ENCODE peak calls at places on chromosomes 6 and 20, in nine cellular contexts. One of them, this sample, is unnamed.
A peak's percentile ranks its signal among the peaks of the same experiment; 100 is the strongest.

GRCh38 chr6:21992178-21992967 is 304.5 kb downstream of the PRL start:
- DNase-seq in SK-N-SH: no peak
- DNase-seq in endodermal cell: no peak
- DNase-seq in SJSA1: peak; percentile 42
- DNase-seq in CD8-positive, alpha-beta T cell: no peak
- DNase-seq in OCI-LY7: no peak
- DNase-seq in heart right ventricle: no peak
- DNase-seq in CD8-positive, alpha-beta memory T cell: no peak
- DNase-seq in right cardiac atrium: no peak
- DNase-seq in this sample: no peak

GRCh38 chr6:110404602-110405001 is 10.8 kb downstream of the DDO start:
- DNase-seq in SK-N-SH: no peak
- DNase-seq in endodermal cell: no peak
- DNase-seq in SJSA1: no peak
- DNase-seq in CD8-positive, alpha-beta T cell: no peak
- DNase-seq in OCI-LY7: no peak
- DNase-seq in heart right ventricle: no peak
- DNase-seq in CD8-positive, alpha-beta memory T cell: no peak
- DNase-seq in right cardiac atrium: no peak
- DNase-seq in this sample: no peak

GRCh38 chr20:611047-611842 is 1.1 kb upstream of the TCF15 start:
- DNase-seq in SK-N-SH: no peak
- DNase-seq in endodermal cell: no peak
- DNase-seq in SJSA1: no peak
- DNase-seq in CD8-positive, alpha-beta T cell: no peak
- DNase-seq in OCI-LY7: no peak
- DNase-seq in heart right ventricle: no peak
- DNase-seq in CD8-positive, alpha-beta memory T cell: no peak
- DNase-seq in right cardiac atrium: no peak
- DNase-seq in this sample: no peak

GRCh38 chr6:75204222-75204958 is 1.5 kb downstream of the COL12A1 start:
- DNase-seq in SK-N-SH: peak; percentile 74
- DNase-seq in endodermal cell: peak; percentile 92
- DNase-seq in SJSA1: peak; percentile 71
- DNase-seq in CD8-positive, alpha-beta T cell: no peak
- DNase-seq in OCI-LY7: no peak
- DNase-seq in heart right ventricle: peak; percentile 86
- DNase-seq in CD8-positive, alpha-beta memory T cell: no peak
- DNase-seq in right cardiac atrium: peak; percentile 85
- DNase-seq in this sample: no peak

GRCh38 chr6:152529364-152529763 is 107.8 kb downstream of the SYNE1 start:
- DNase-seq in SK-N-SH: no peak
- DNase-seq in endodermal cell: no peak
- DNase-seq in SJSA1: no peak
- DNase-seq in CD8-positive, alpha-beta T cell: no peak
- DNase-seq in OCI-LY7: no peak
- DNase-seq in heart right ventricle: no peak
- DNase-seq in CD8-positive, alpha-beta memory T cell: no peak
- DNase-seq in right cardiac atrium: no peak
- DNase-seq in this sample: no peak

GRCh38 chr20:61842011-61842410 is 223.7 kb downstream of the TAF4 start:
- DNase-seq in SK-N-SH: peak; percentile 45
- DNase-seq in endodermal cell: no peak
- DNase-seq in SJSA1: no peak
- DNase-seq in CD8-positive, alpha-beta T cell: no peak
- DNase-seq in OCI-LY7: no peak
- DNase-seq in heart right ventricle: no peak
- DNase-seq in CD8-positive, alpha-beta memory T cell: no peak
- DNase-seq in right cardiac atrium: peak; percentile 32
- DNase-seq in this sample: no peak

GRCh38 chr20:35235881-35236280 is 9.4 kb downstream of the MMP24 start:
- DNase-seq in SK-N-SH: no peak
- DNase-seq in endodermal cell: no peak
- DNase-seq in SJSA1: no peak
- DNase-seq in CD8-positive, alpha-beta T cell: no peak
- DNase-seq in OCI-LY7: no peak
- DNase-seq in heart right ventricle: no peak
- DNase-seq in CD8-positive, alpha-beta memory T cell: no peak
- DNase-seq in right cardiac atrium: peak; percentile 31
- DNase-seq in this sample: no peak

GRCh38 chr20:43531091-43531443 is 23.6 kb downstream of the L3MBTL1 start:
- DNase-seq in SK-N-SH: no peak
- DNase-seq in endodermal cell: no peak
- DNase-seq in SJSA1: no peak
- DNase-seq in CD8-positive, alpha-beta T cell: no peak
- DNase-seq in OCI-LY7: no peak
- DNase-seq in heart right ventricle: no peak
- DNase-seq in CD8-positive, alpha-beta memory T cell: no peak
- DNase-seq in right cardiac atrium: no peak
- DNase-seq in this sample: no peak

GRCh38 chr6:15077006-15077405 is 168.9 kb upstream of the JARID2 start:
- DNase-seq in SK-N-SH: no peak
- DNase-seq in endodermal cell: no peak
- DNase-seq in SJSA1: no peak
- DNase-seq in CD8-positive, alpha-beta T cell: no peak
- DNase-seq in OCI-LY7: no peak
- DNase-seq in heart right ventricle: no peak
- DNase-seq in CD8-positive, alpha-beta memory T cell: no peak
- DNase-seq in right cardiac atrium: no peak
- DNase-seq in this sample: no peak

GRCh38 chr6:125014157-125014957 is 52.1 kb downstream of the RNF217 start:
- DNase-seq in SK-N-SH: no peak
- DNase-seq in endodermal cell: no peak
- DNase-seq in SJSA1: no peak
- DNase-seq in CD8-positive, alpha-beta T cell: no peak
- DNase-seq in OCI-LY7: peak; percentile 1
- DNase-seq in heart right ventricle: no peak
- DNase-seq in CD8-positive, alpha-beta memory T cell: no peak
- DNase-seq in right cardiac atrium: no peak
- DNase-seq in this sample: no peak

GRCh38 chr6:36659271-36659670 is 19.2 kb upstream of the CDKN1A start:
- DNase-seq in SK-N-SH: no peak
- DNase-seq in endodermal cell: no peak
- DNase-seq in SJSA1: peak; percentile 46
- DNase-seq in CD8-positive, alpha-beta T cell: no peak
- DNase-seq in OCI-LY7: no peak
- DNase-seq in heart right ventricle: peak; percentile 32
- DNase-seq in CD8-positive, alpha-beta memory T cell: no peak
- DNase-seq in right cardiac atrium: no peak
- DNase-seq in this sample: no peak

GRCh38 chr20:12936020-12936419 is 72.8 kb upstream of the SPTLC3 start:
- DNase-seq in SK-N-SH: no peak
- DNase-seq in endodermal cell: peak; percentile 61
- DNase-seq in SJSA1: no peak
- DNase-seq in CD8-positive, alpha-beta T cell: no peak
- DNase-seq in OCI-LY7: no peak
- DNase-seq in heart right ventricle: no peak
- DNase-seq in CD8-positive, alpha-beta memory T cell: no peak
- DNase-seq in right cardiac atrium: no peak
- DNase-seq in this sample: no peak

GRCh38 chr6:49305010-49305409 is 158.0 kb downstream of the MMUT start:
- DNase-seq in SK-N-SH: no peak
- DNase-seq in endodermal cell: no peak
- DNase-seq in SJSA1: no peak
- DNase-seq in CD8-positive, alpha-beta T cell: no peak
- DNase-seq in OCI-LY7: no peak
- DNase-seq in heart right ventricle: no peak
- DNase-seq in CD8-positive, alpha-beta memory T cell: no peak
- DNase-seq in right cardiac atrium: no peak
- DNase-seq in this sample: no peak

GRCh38 chr20:25584905-25585704 is at the start of gene NINL:
- DNase-seq in SK-N-SH: peak; percentile 97
- DNase-seq in endodermal cell: peak; percentile 94
- DNase-seq in SJSA1: peak; percentile 82
- DNase-seq in CD8-positive, alpha-beta T cell: no peak
- DNase-seq in OCI-LY7: no peak
- DNase-seq in heart right ventricle: peak; percentile 48
- DNase-seq in CD8-positive, alpha-beta memory T cell: peak; percentile 37
- DNase-seq in right cardiac atrium: peak; percentile 86
- DNase-seq in this sample: no peak

GRCh38 chr20:51732454-51732791 is 35.8 kb downstream of the ATP9A start:
- DNase-seq in SK-N-SH: no peak
- DNase-seq in endodermal cell: no peak
- DNase-seq in SJSA1: no peak
- DNase-seq in CD8-positive, alpha-beta T cell: no peak
- DNase-seq in OCI-LY7: no peak
- DNase-seq in heart right ventricle: peak; percentile 12
- DNase-seq in CD8-positive, alpha-beta memory T cell: no peak
- DNase-seq in right cardiac atrium: no peak
- DNase-seq in this sample: no peak

GRCh38 chr20:62122659-62123449 is 579 bp downstream of the LSM14B start:
- DNase-seq in SK-N-SH: peak; percentile 78
- DNase-seq in endodermal cell: peak; percentile 71
- DNase-seq in SJSA1: peak; percentile 25
- DNase-seq in CD8-positive, alpha-beta T cell: no peak
- DNase-seq in OCI-LY7: peak; percentile 59
- DNase-seq in heart right ventricle: peak; percentile 23
- DNase-seq in CD8-positive, alpha-beta memory T cell: peak; percentile 46
- DNase-seq in right cardiac atrium: peak; percentile 78
- DNase-seq in this sample: no peak

GRCh38 chr6:169370054-169370453 is 116.4 kb upstream of the THBS2 start:
- DNase-seq in SK-N-SH: no peak
- DNase-seq in endodermal cell: peak; percentile 57
- DNase-seq in SJSA1: no peak
- DNase-seq in CD8-positive, alpha-beta T cell: no peak
- DNase-seq in OCI-LY7: no peak
- DNase-seq in heart right ventricle: no peak
- DNase-seq in CD8-positive, alpha-beta memory T cell: no peak
- DNase-seq in right cardiac atrium: no peak
- DNase-seq in this sample: no peak

GRCh38 chr6:170178561-170179477 is 112.1 kb downstream of the DLL1 start:
- DNase-seq in SK-N-SH: peak; percentile 29
- DNase-seq in endodermal cell: peak; percentile 41
- DNase-seq in SJSA1: no peak
- DNase-seq in CD8-positive, alpha-beta T cell: no peak
- DNase-seq in OCI-LY7: no peak
- DNase-seq in heart right ventricle: no peak
- DNase-seq in CD8-positive, alpha-beta memory T cell: no peak
- DNase-seq in right cardiac atrium: peak; percentile 69
- DNase-seq in this sample: no peak

DNA sequence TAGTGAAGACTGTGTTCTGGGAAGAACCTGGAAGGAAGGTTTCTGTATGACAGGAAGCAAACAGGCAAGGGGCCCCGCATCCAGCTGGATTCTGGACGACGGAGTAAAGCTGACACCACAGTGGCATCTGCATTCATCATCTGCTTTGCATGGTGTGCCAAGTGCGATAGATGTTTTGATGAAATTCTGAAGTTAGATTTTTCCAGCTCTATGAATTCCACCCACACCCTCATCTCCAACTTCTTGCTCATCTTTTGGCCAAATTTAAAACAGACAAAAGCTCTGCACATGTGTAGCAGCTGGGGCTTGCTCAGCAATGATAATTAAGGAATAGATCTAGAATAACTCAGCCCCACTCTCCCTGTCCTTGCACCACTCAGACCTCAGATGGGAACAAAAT is 86.0 kb downstream of the BCAS1 start:
- DNase-seq in SK-N-SH: no peak
- DNase-seq in endodermal cell: no peak
- DNase-seq in SJSA1: no peak
- DNase-seq in CD8-positive, alpha-beta T cell: no peak
- DNase-seq in OCI-LY7: no peak
- DNase-seq in heart right ventricle: no peak
- DNase-seq in CD8-positive, alpha-beta memory T cell: no peak
- DNase-seq in right cardiac atrium: no peak
- DNase-seq in this sample: no peak
- H3K27ac ChIP-seq in SK-N-SH: no peak overlapping the region
- H3K27ac ChIP-seq in endodermal cell: no peak overlapping the region
- H3K27ac ChIP-seq in SJSA1: no peak overlapping the region
- H3K27ac ChIP-seq in CD8-positive, alpha-beta T cell: no peak overlapping the region
- H3K27ac ChIP-seq in OCI-LY7: no peak overlapping the region
- H3K27ac ChIP-seq in heart right ventricle: no peak overlapping the region
- H3K27ac ChIP-seq in CD8-positive, alpha-beta memory T cell: no peak overlapping the region
- H3K27ac ChIP-seq in right cardiac atrium: no peak overlapping the region
- H3K27ac ChIP-seq in this sample: no peak overlapping the region

DNA sequence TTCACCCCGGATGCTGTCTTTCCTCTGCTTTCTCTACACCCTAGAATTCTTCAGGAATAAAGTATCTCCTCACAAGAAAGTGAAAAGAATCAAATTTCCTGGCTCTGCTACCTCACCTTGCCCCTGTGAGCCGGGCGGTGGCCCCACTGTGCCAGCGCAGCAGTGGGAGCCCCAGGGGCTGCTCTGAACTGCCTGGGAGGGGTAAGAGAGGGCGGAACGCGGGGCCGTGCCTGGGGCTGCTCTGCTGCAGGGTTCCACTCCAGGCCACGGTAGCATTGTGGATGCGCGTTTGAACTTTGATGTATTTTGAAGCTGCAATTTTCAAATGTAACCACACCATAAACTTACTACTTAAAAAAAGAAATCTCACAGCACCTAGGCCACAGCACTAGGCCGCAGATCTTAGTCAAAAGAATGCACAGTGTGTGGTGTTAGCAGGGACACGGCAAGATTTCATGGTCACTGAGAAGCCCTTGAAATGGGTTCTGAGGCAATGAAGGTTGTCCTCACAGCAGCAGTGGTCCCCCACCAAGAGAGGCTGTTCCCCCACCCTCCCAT is 57.5 kb downstream of the PRDM1 start:
- DNase-seq in SK-N-SH: no peak
- DNase-seq in endodermal cell: no peak
- DNase-seq in SJSA1: no peak
- DNase-seq in CD8-positive, alpha-beta T cell: no peak
- DNase-seq in OCI-LY7: no peak
- DNase-seq in heart right ventricle: no peak
- DNase-seq in CD8-positive, alpha-beta memory T cell: no peak
- DNase-seq in right cardiac atrium: no peak
- DNase-seq in this sample: no peak
- H3K4me3 ChIP-seq in SK-N-SH: no peak overlapping the region
- H3K4me3 ChIP-seq in endodermal cell: no peak overlapping the region
- H3K4me3 ChIP-seq in SJSA1: no peak overlapping the region
- H3K4me3 ChIP-seq in CD8-positive, alpha-beta T cell: no peak overlapping the region
- H3K4me3 ChIP-seq in OCI-LY7: no peak overlapping the region
- H3K4me3 ChIP-seq in heart right ventricle: no peak overlapping the region
- H3K4me3 ChIP-seq in CD8-positive, alpha-beta memory T cell: no peak overlapping the region
- H3K4me3 ChIP-seq in right cardiac atrium: no peak overlapping the region
- H3K4me3 ChIP-seq in this sample: no peak overlapping the region

DNA sequence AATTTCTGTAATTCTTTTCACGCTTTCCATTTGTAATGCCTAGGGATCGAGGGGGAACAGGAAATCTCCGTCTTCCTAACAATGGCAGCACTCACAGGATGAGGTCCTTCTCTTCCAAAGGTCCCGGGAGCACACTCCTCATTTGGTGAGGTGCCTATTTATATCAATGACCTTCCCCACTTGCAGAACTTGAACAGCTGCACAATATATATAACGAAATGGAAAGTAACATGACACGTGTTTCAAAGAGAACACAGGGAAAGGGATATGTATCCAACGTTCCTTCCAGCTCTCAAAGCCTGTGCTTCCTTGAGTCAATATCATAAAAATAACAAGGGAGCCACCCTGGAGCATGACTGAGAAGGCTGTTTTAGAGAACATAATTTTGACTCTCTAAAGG is 78.6 kb upstream of the RBM24 start:
- DNase-seq in SK-N-SH: no peak
- DNase-seq in endodermal cell: no peak
- DNase-seq in SJSA1: no peak
- DNase-seq in CD8-positive, alpha-beta T cell: no peak
- DNase-seq in OCI-LY7: no peak
- DNase-seq in heart right ventricle: no peak
- DNase-seq in CD8-positive, alpha-beta memory T cell: no peak
- DNase-seq in right cardiac atrium: no peak
- DNase-seq in this sample: no peak
- H3K27ac ChIP-seq in SK-N-SH: no peak overlapping the region
- H3K27ac ChIP-seq in endodermal cell: no peak overlapping the region
- H3K27ac ChIP-seq in SJSA1: no peak overlapping the region
- H3K27ac ChIP-seq in CD8-positive, alpha-beta T cell: no peak overlapping the region
- H3K27ac ChIP-seq in OCI-LY7: no peak overlapping the region
- H3K27ac ChIP-seq in heart right ventricle: peak overlapping the region; percentile 28
- H3K27ac ChIP-seq in CD8-positive, alpha-beta memory T cell: no peak overlapping the region
- H3K27ac ChIP-seq in right cardiac atrium: no peak overlapping the region
- H3K27ac ChIP-seq in this sample: no peak overlapping the region

GRCh38 chr6:132401941-132402275 is 633 bp upstream of the MOXD1 start:
- DNase-seq in SK-N-SH: no peak
- DNase-seq in endodermal cell: peak; percentile 61
- DNase-seq in SJSA1: no peak
- DNase-seq in CD8-positive, alpha-beta T cell: no peak
- DNase-seq in OCI-LY7: no peak
- DNase-seq in heart right ventricle: no peak
- DNase-seq in CD8-positive, alpha-beta memory T cell: no peak
- DNase-seq in right cardiac atrium: no peak
- DNase-seq in this sample: no peak
- H3K4me3 ChIP-seq in SK-N-SH: peak overlapping the region; percentile 75
- H3K4me3 ChIP-seq in endodermal cell: peak overlapping the region; percentile 80
- H3K4me3 ChIP-seq in SJSA1: peak overlapping the region; percentile 82
- H3K4me3 ChIP-seq in CD8-positive, alpha-beta T cell: no peak overlapping the region
- H3K4me3 ChIP-seq in OCI-LY7: no peak overlapping the region
- H3K4me3 ChIP-seq in heart right ventricle: peak overlapping the region; percentile 75
- H3K4me3 ChIP-seq in CD8-positive, alpha-beta memory T cell: no peak overlapping the region
- H3K4me3 ChIP-seq in right cardiac atrium: peak overlapping the region; percentile 44
- H3K4me3 ChIP-seq in this sample: peak overlapping the region; percentile 45